ENCODE peak calls at places on chromosomes 7 and 10, in six cellular contexts. Q is neural progenitor cell, R is GM23338, G is PC-3, N is SK-N-SH, L is hepatocyte. U is an unnamed sample.
A peak's percentile ranks its signal among the peaks of the same experiment; 100 is the strongest.

GRCh38 chr10:92181575-92181974 is 109.3 kb downstream of the CPEB3 start:
- DNase-seq in Q (no peak), R (peak; percentile 32), G (peak; percentile 9), N (no peak), L (peak; percentile 19), U (no peak)

GRCh38 chr7:23072043-23072442 is 33.5 kb upstream of the KLHL7 start:
- DNase-seq in Q (no peak), R (peak; percentile 22), G (peak; percentile 24), N (no peak), L (no peak), U (no peak)

GRCh38 chr7:78323118-78323517 is 524.5 kb downstream of the PHTF2 start:
- DNase-seq in Q (no peak), R (no peak), G (no peak), N (no peak), L (no peak), U (no peak)

GRCh38 chr7:50953820-50954219 is 171.1 kb upstream of the GRB10 start:
- DNase-seq in Q (peak; percentile 26), R (no peak), G (peak; percentile 83), N (no peak), L (no peak), U (no peak)

GRCh38 chr10:129764901-129765663 is 199.0 kb downstream of the EBF3 start:
- DNase-seq in Q (no peak), R (no peak), G (no peak), N (no peak), L (no peak), U (no peak)

GRCh38 chr10:21265622-21266021 is 259.9 kb downstream of the SKIDA1 start:
- DNase-seq in Q (no peak), R (no peak), G (peak; percentile 93), N (no peak), L (no peak), U (no peak)

GRCh38 chr7:73623798-73624668 is at the start of gene MLXIPL:
- DNase-seq in Q (peak; percentile 97), R (peak; percentile 98), G (peak; percentile 86), N (peak; percentile 100), L (peak; percentile 96), U (peak; percentile 75)

GRCh38 chr7:18685961-18686360 is 190.4 kb downstream of the HDAC9 start:
- DNase-seq in Q (no peak), R (peak; percentile 9), G (peak; percentile 22), N (no peak), L (no peak), U (no peak)

GRCh38 chr7:7919449-7919945 is 49.1 kb upstream of the GLCCI1 start:
- DNase-seq in Q (no peak), R (no peak), G (no peak), N (no peak), L (no peak), U (no peak)

GRCh38 chr10:28939352-28940157 is 262.2 kb downstream of the BAMBI start:
- DNase-seq in Q (peak; percentile 97), R (peak; percentile 95), G (no peak), N (no peak), L (peak; percentile 93), U (no peak)

GRCh38 chr7:101746311-101746710 is 71.1 kb upstream of the CUX1 start:
- DNase-seq in Q (no peak), R (no peak), G (no peak), N (no peak), L (no peak), U (no peak)

GRCh38 chr7:1738511-1738910 is 68.4 kb downstream of the ELFN1 start:
- DNase-seq in Q (no peak), R (no peak), G (no peak), N (no peak), L (no peak), U (no peak)

GRCh38 chr10:91653214-91653875 is 20.5 kb upstream of the PPP1R3C start:
- DNase-seq in Q (no peak), R (no peak), G (peak; percentile 91), N (no peak), L (no peak), U (peak; percentile 80)

GRCh38 chr7:136256491-136256890 is 279.3 kb upstream of the MTPN start:
- DNase-seq in Q (no peak), R (no peak), G (no peak), N (no peak), L (no peak), U (no peak)

GRCh38 chr7:74305987-74306736 is 17.0 kb downstream of the CLIP2 start:
- DNase-seq in Q (no peak), R (peak; percentile 2), G (no peak), N (peak; percentile 48), L (no peak), U (no peak)

GRCh38 chr7:140506788-140507464 is 27.6 kb upstream of the MKRN1 start:
- DNase-seq in Q (peak; percentile 60), R (peak; percentile 64), G (no peak), N (no peak), L (peak; percentile 71), U (no peak)

GRCh38 chr7:79400221-79400620 is 53.2 kb downstream of the MAGI2 start:
- DNase-seq in Q (no peak), R (no peak), G (no peak), N (no peak), L (no peak), U (no peak)

GRCh38 chr10:49323171-49323895 is 24.4 kb downstream of the C10orf71 start:
- DNase-seq in Q (no peak), R (no peak), G (no peak), N (no peak), L (no peak), U (no peak)

GRCh38 chr7:44643206-44643605 is 36.8 kb downstream of the OGDH start:
- DNase-seq in Q (no peak), R (no peak), G (no peak), N (no peak), L (no peak), U (no peak)

GRCh38 chr10:103584216-103585010 is 90.9 kb downstream of the NEURL1 start:
- DNase-seq in Q (no peak), R (peak; percentile 69), G (no peak), N (no peak), L (no peak), U (no peak)

GRCh38 chr7:74521855-74522254 is 68.1 kb downstream of the GTF2IRD1 start:
- DNase-seq in Q (no peak), R (no peak), G (no peak), N (no peak), L (no peak), U (no peak)

GRCh38 chr7:108535744-108536143 is 9.8 kb upstream of the PNPLA8 start:
- DNase-seq in Q (no peak), R (no peak), G (no peak), N (no peak), L (no peak), U (no peak)

GRCh38 chr10:99695761-99696160 is 36.2 kb downstream of the COX15 start:
- DNase-seq in Q (no peak), R (no peak), G (no peak), N (no peak), L (no peak), U (no peak)
- TF ChIP-seq EZH2phosphoT487 in Q (no peak), R (no peak), G (no peak), N (no peak), L (no peak), U (no peak)

DNA sequence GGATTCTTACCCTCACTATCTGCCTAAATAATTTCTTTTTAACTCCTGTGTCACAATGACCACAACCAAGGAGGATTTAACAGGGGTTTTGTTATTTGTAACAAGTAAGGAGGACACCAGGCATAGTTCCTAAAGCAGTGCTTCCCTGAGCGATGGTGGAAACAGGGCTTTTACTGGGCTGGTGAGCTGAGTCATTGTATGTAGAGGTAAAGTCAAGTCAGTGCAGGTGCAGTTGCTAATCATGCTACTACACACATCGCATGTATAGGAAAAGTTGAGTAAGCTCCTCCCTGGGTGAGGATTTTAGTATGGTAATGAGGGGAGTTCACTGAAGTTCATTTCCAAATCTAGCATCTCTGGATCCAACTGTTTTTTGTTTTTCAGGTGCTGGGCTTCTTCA is 22.9 kb upstream of the ABCA13 start:
- DNase-seq in Q (no peak), R (no peak), G (peak; percentile 12), N (no peak), L (peak; percentile 22), U (no peak)
- H3K79me2 ChIP-seq in Q (no peaks in the 10 kb centered on the region), R (no peaks in the 10 kb centered on the region), G (no peaks in the 10 kb centered on the region), N (no peaks in the 10 kb centered on the region), L (no peaks in the 10 kb centered on the region), U (no peaks in the 10 kb centered on the region)

DNA sequence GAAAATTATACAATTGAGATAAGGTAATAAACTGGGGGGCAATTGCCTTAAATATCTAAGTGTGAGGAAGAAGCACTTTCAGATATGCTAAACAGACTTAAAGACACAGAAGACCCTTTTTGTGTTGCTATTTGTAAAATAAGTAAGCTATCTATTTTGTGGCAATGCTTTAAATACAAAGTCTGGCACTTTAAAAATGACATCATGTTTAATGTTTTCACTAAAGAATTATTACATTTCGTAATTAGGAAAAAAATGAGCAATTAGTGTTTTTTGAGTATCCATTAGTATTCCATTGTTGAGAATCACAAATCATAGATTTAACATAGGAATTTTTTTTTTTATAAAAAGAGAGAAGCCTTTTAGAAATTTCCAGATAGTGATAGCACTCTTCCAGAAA is 2.1 kb downstream of the CREB5 start:
- DNase-seq in Q (no peak), R (no peak), G (no peak), N (no peak), L (no peak), U (no peak)
- H3K27me3 ChIP-seq in Q (peaks cover 55% of the 10 kb centered on the region), R (peaks cover 47% of the 10 kb centered on the region), G (peaks cover 33% of the 10 kb centered on the region), N (no peaks in the 10 kb centered on the region), L (peaks cover 46% of the 10 kb centered on the region), U (peaks cover 82% of the 10 kb centered on the region)

GRCh38 chr10:84118395-84119006 is 20.8 kb upstream of the GHITM start:
- DNase-seq in Q (no peak), R (no peak), G (peak; percentile 35), N (no peak), L (no peak), U (peak; percentile 35)
- TF ChIP-seq EZH2phosphoT487 in Q (no peak), R (no peak), G (no peak), N (no peak), L (no peak), U (no peak)

DNA sequence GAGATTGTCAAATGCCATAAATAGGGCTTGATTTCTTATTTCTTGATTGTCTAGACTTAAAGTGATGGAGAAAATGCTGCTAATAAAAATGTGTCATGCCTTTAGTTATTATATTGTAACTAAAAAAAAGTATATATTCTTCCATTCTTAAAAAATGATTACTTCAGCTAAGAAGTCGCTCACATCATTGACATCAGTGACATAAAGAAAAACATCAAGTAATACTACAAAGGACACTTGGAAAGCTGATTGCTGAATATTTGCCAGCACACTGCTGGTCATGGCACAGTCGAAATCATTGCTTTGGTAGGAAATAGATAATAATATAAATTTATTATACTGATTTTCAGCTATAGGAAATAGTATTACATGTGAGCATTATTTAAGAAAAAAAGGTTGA is 62.6 kb downstream of the LOXL4 start:
- DNase-seq in Q (no peak), R (no peak), G (no peak), N (no peak), L (no peak), U (no peak)
- H3K79me2 ChIP-seq in Q (no peaks in the 10 kb centered on the region), R (no peaks in the 10 kb centered on the region), G (no peaks in the 10 kb centered on the region), N (peaks cover 5% of the 10 kb centered on the region), L (peaks cover 7% of the 10 kb centered on the region), U (no peaks in the 10 kb centered on the region)

U was measured in HCT116.